ENCODE peak calls at places on chromosomes 1 and 21, in eight cellular contexts. H is activated CD4-positive, CD25-positive, alpha-beta regulatory T cell; I is GM19239; P is activated T-helper 1 cell treated with anti-CD3 and anti-CD28 coated beads, Interleukin-12 subunit alpha, Interleukin-12 subunit beta, Interleukin-2, Interleukin-4 antibody, amounts not matched to agents 30 ng/mL and 10 ng/mL and 1 ng/mL, durations not matched to agents 14 hours and 24 hours and 36 hours; D is stimulated activated CD8-positive, alpha-beta memory T cell treated with anti-CD3 and anti-CD28 coated beads, Interleukin-4, amount 100 ng/mL, for 1 hour; A is GM12865; X is fibroblast of the conjunctiva; W is non-pigmented ciliary epithelial cell. R is an unnamed sample.

GRCh38 chr21:46351476-46352155 is 27.7 kb downstream of the PCNT start:
- DNase-seq in W (no peak), A (no peak), D (no peak), X (no peak), H (no peak), P (no peak), I (no peak), R (no peak)

GRCh38 chr1:210244746-210245367 is 12.3 kb downstream of the SERTAD4 start:
- DNase-seq in P (no peak), I (no peak), D (no peak), W (no peak), X (no peak), A (no peak), H (no peak), R (no peak)

GRCh38 chr1:225596152-225596551 is 56.8 kb downstream of the ENAH start:
- DNase-seq in P (no peak), X (no peak), I (no peak), W (no peak), D (no peak), H (no peak), A (no peak), R (no peak)

GRCh38 chr1:208203848-208204609 is 40.2 kb downstream of the PLXNA2 start:
- DNase-seq in D (no peak), W (no peak), A (no peak), P (no peak), I (no peak), X (no peak), H (no peak), R (peak)

GRCh38 chr1:244234009-244234643 is 183.0 kb downstream of the ZBTB18 start:
- DNase-seq in X (no peak), W (no peak), A (peak), I (no peak), H (no peak), P (no peak), D (no peak), R (no peak)

GRCh38 chr1:226697151-226697575 is 41.9 kb downstream of the ITPKB start:
- DNase-seq in X (peak), P (no peak), A (peak), H (no peak), W (peak), D (no peak), I (no peak), R (no peak)

GRCh38 chr1:202101182-202101581 is 21.5 kb upstream of the GPR37L1 start:
- DNase-seq in W (no peak), X (no peak), P (no peak), H (no peak), I (no peak), D (no peak), A (no peak), R (peak)

GRCh38 chr1:55506686-55507577 is 291.8 kb upstream of the USP24 start:
- DNase-seq in D (no peak), W (no peak), P (no peak), H (no peak), A (no peak), X (peak), I (no peak), R (no peak)

GRCh38 chr1:118871510-118872240 is 116.5 kb downstream of the TBX15 start:
- DNase-seq in A (no peak), I (no peak), H (no peak), X (no peak), P (no peak), D (no peak), W (no peak), R (no peak)

GRCh38 chr1:5599541-5599940 is 392.7 kb downstream of the NPHP4 start:
- DNase-seq in D (no peak), H (no peak), P (no peak), A (no peak), I (no peak), W (no peak), X (no peak), R (no peak)

GRCh38 chr1:3685906-3686305 is 33.6 kb downstream of the TP73 start:
- DNase-seq in D (no peak), P (no peak), X (no peak), I (no peak), H (no peak), A (no peak), W (no peak), R (no peak)

GRCh38 chr1:143698016-143698415 is 273.8 kb downstream of the FAM72C start:
- DNase-seq in I (no peak), H (no peak), D (no peak), A (peak), X (no peak), W (no peak), P (no peak), R (no peak)

GRCh38 chr21:34306246-34306645 is 57.6 kb upstream of the KCNE2 start:
- DNase-seq in P (no peak), I (no peak), A (no peak), H (no peak), D (no peak), X (no peak), W (no peak), R (no peak)

GRCh38 chr1:68149110-68149798 is 83.1 kb downstream of the WLS start:
- DNase-seq in X (no peak), W (no peak), D (no peak), H (no peak), I (no peak), A (no peak), P (no peak), R (no peak)

GRCh38 chr1:23619299-23620188 is 60.2 kb upstream of the ID3 start:
- DNase-seq in X (no peak), P (peak), D (peak), I (peak), H (peak), A (peak), W (no peak), R (peak)

GRCh38 chr1:67880056-67880601 is 46.9 kb upstream of the GNG12 start:
- DNase-seq in W (peak), D (no peak), A (no peak), P (no peak), X (peak), H (no peak), I (no peak), R (peak)

GRCh38 chr1:177488722-177489121 is 318.0 kb downstream of the BRINP2 start:
- DNase-seq in H (no peak), D (no peak), X (no peak), I (no peak), A (no peak), P (no peak), W (no peak), R (no peak)

GRCh38 chr21:42834730-42835191 is 44.6 kb downstream of the WDR4 start:
- DNase-seq in X (no peak), I (no peak), A (no peak), W (no peak), H (no peak), D (no peak), P (no peak), R (no peak)

GRCh38 chr1:159999204-159999603 is 32.6 kb downstream of the PIGM start:
- DNase-seq in I (no peak), A (no peak), W (no peak), P (no peak), H (no peak), D (no peak), X (no peak), R (no peak)

GRCh38 chr1:94873520-94874351 is 53.2 kb downstream of the CNN3 start:
- DNase-seq in X (peak), I (no peak), A (peak), H (no peak), P (no peak), W (no peak), D (no peak), R (peak)

R was measured in NCI-H345.